ENCODE peak calls at places on chromosomes 1 and 21, in nine cellular contexts. C is iPS DF 19.7; O is iPS-NIHi11; B is activated CD4-positive, alpha-beta T cell treated with anti-CD3 and anti-CD28 coated beads for 48 hours; E is NCI-H2107; P is GM12865; J is SW 1271; S is activated T-helper 1 cell treated with anti-CD3 and anti-CD28 coated beads, Interleukin-2, amount 50 U/mL, for 16 hours; F is EH. Z is an unnamed sample.
A peak's percentile ranks its signal among the peaks of the same experiment; 100 is the strongest.

GRCh38 chr1:167171286-167171929 is 49.3 kb upstream of the POU2F1 start:
- DNase-seq in C (no peak), E (no peak), J (no peak), B (no peak), S (no peak), F (peak; percentile 5), P (no peak), O (no peak), Z (peak; percentile 73)

GRCh38 chr1:165182975-165183374 is 173.5 kb downstream of the LMX1A start:
- DNase-seq in P (no peak), O (no peak), S (no peak), C (no peak), E (no peak), F (no peak), J (no peak), B (no peak), Z (no peak)

GRCh38 chr1:218034464-218034863 is 250.6 kb upstream of the RRP15 start:
- DNase-seq in E (no peak), S (no peak), C (peak; percentile 23), F (no peak), B (no peak), P (no peak), O (peak; percentile 77), J (no peak), Z (no peak)

GRCh38 chr1:211420389-211420788 is 71.6 kb downstream of the RD3 start:
- DNase-seq in S (no peak), B (peak; percentile 19), P (peak; percentile 21), F (peak; percentile 58), J (no peak), C (no peak), O (no peak), E (peak; percentile 10), Z (peak; percentile 78)

GRCh38 chr21:27536319-27536718 is 569.4 kb upstream of the ADAMTS5 start:
- DNase-seq in P (no peak), S (no peak), O (no peak), B (no peak), F (peak; percentile 62), J (no peak), C (no peak), E (no peak), Z (peak; percentile 34)

GRCh38 chr1:73980324-73981040 is 217.5 kb downstream of the LRRIQ3 start:
- DNase-seq in C (no peak), E (no peak), F (no peak), S (no peak), O (no peak), J (no peak), P (no peak), B (no peak), Z (no peak)

GRCh38 chr1:101290922-101291561 is 54.2 kb downstream of the S1PR1 start:
- DNase-seq in J (no peak), F (no peak), B (peak; percentile 36), C (no peak), S (no peak), P (peak; percentile 39), E (no peak), O (no peak), Z (no peak)

GRCh38 chr1:42853116-42853884 is 6.9 kb downstream of the ZNF691 start:
- DNase-seq in O (no peak), S (no peak), J (no peak), E (no peak), P (no peak), C (no peak), B (no peak), F (no peak), Z (no peak)

GRCh38 chr1:2159124-2159523 is 35.4 kb downstream of the FAAP20 start:
- DNase-seq in C (no peak), O (no peak), S (no peak), F (no peak), J (no peak), E (no peak), P (no peak), B (no peak), Z (no peak)

GRCh38 chr1:198318092-198318491 is 161.3 kb downstream of the NEK7 start:
- DNase-seq in E (no peak), S (no peak), F (no peak), O (no peak), J (no peak), B (no peak), C (no peak), P (peak; percentile 16), Z (no peak)

GRCh38 chr1:224203243-224204016 is 20.4 kb downstream of the DEGS1 start:
- DNase-seq in E (no peak), J (no peak), O (peak; percentile 44), B (no peak), F (peak; percentile 87), C (no peak), P (peak; percentile 81), S (no peak), Z (peak; percentile 92)

GRCh38 chr1:68173283-68174172 is 58.8 kb downstream of the WLS start:
- DNase-seq in S (no peak), O (no peak), F (no peak), C (no peak), E (no peak), P (no peak), J (no peak), B (no peak), Z (no peak)

GRCh38 chr1:229952135-229952534 is 114.9 kb upstream of the GALNT2 start:
- DNase-seq in O (no peak), B (no peak), S (no peak), C (no peak), P (no peak), J (no peak), F (no peak), E (no peak), Z (peak; percentile 14)

GRCh38 chr1:98897479-98897878 is 107.2 kb downstream of the PLPPR5 start:
- DNase-seq in C (no peak), O (no peak), E (no peak), F (no peak), S (no peak), P (no peak), J (no peak), B (no peak), Z (no peak)

GRCh38 chr1:9593492-9594465 is 5.1 kb downstream of the TMEM201 start:
- DNase-seq in C (no peak), F (peak; percentile 85), O (peak; percentile 91), E (no peak), S (no peak), B (peak; percentile 66), J (peak; percentile 13), P (peak; percentile 81), Z (peak; percentile 81)

GRCh38 chr1:84247425-84248220 is 53.9 kb upstream of the SAMD13 start:
- DNase-seq in O (no peak), F (peak; percentile 96), J (peak; percentile 92), P (no peak), S (no peak), B (no peak), E (no peak), C (no peak), Z (peak; percentile 84)

GRCh38 chr1:170306948-170307347 is 161.2 kb downstream of the NTMT2 start:
- DNase-seq in S (no peak), C (no peak), O (no peak), B (no peak), P (no peak), F (no peak), J (no peak), E (no peak), Z (no peak)

GRCh38 chr1:38037481-38037939 is 9.1 kb downstream of the POU3F1 start:
- DNase-seq in S (no peak), B (peak; percentile 23), F (peak; percentile 18), C (no peak), O (no peak), P (no peak), J (no peak), E (no peak), Z (no peak)

GRCh38 chr1:48692235-48692634 is 84.5 kb downstream of the BEND5 start:
- DNase-seq in P (no peak), B (no peak), J (no peak), C (no peak), F (no peak), E (no peak), S (no peak), O (no peak), Z (no peak)

GRCh38 chr1:197783510-197783948 is 8.2 kb upstream of the DENND1B start:
- DNase-seq in S (no peak), F (peak; percentile 79), O (no peak), P (no peak), B (no peak), J (no peak), C (no peak), E (no peak), Z (peak; percentile 57)

GRCh38 chr1:154407866-154408777 is 3.0 kb downstream of the IL6R start:
- DNase-seq in S (no peak), E (no peak), J (no peak), F (no peak), P (peak; percentile 49), B (no peak), O (no peak), C (no peak), Z (no peak)

GRCh38 chr1:165073402-165074007 is 283.0 kb downstream of the LMX1A start:
- DNase-seq in F (peak; percentile 62), O (peak; percentile 63), J (peak; percentile 17), E (peak; percentile 57), P (peak; percentile 43), B (no peak), C (peak; percentile 40), S (no peak), Z (peak; percentile 50)

GRCh38 chr1:17565551-17565971 is 26.1 kb downstream of the ARHGEF10L start:
- DNase-seq in J (no peak), E (no peak), B (no peak), F (no peak), C (no peak), O (no peak), S (no peak), P (no peak), Z (no peak)

GRCh38 chr1:229514578-229515275 is 6.6 kb upstream of the NUP133 start:
- DNase-seq in C (peak; percentile 15), E (peak; percentile 47), F (peak; percentile 80), S (peak; percentile 37), O (peak; percentile 60), P (peak; percentile 70), B (peak; percentile 54), J (peak; percentile 42), Z (peak; percentile 75)

GRCh38 chr1:113223546-113223945 is 150.5 kb downstream of the LRIG2 start:
- DNase-seq in E (no peak), J (no peak), P (no peak), C (no peak), S (no peak), F (no peak), O (no peak), B (no peak), Z (no peak)

GRCh38 chr1:200483491-200484143 is 73.8 kb upstream of the ZNF281 start:
- DNase-seq in E (no peak), F (peak; percentile 97), O (peak; percentile 63), J (peak; percentile 92), P (peak; percentile 89), B (peak; percentile 78), C (no peak), S (peak; percentile 36), Z (peak; percentile 99)

GRCh38 chr1:231896806-231897205 is 270.2 kb downstream of the DISC1 start:
- DNase-seq in J (no peak), B (no peak), F (no peak), C (no peak), O (no peak), P (no peak), S (no peak), E (no peak), Z (no peak)

GRCh38 chr1:230833511-230833910 is 34.8 kb downstream of the C1orf198 start:
- DNase-seq in F (no peak), O (no peak), C (no peak), J (no peak), B (no peak), P (no peak), E (no peak), S (no peak), Z (no peak)

GRCh38 chr1:64543831-64544230 is 73.9 kb downstream of the CACHD1 start:
- DNase-seq in J (no peak), C (no peak), B (no peak), S (no peak), F (peak; percentile 15), O (no peak), E (no peak), P (no peak), Z (peak; percentile 3)

GRCh38 chr1:19436716-19437476 is 48.4 kb downstream of the CAPZB start:
- DNase-seq in C (no peak), P (no peak), J (no peak), B (no peak), O (no peak), S (no peak), F (peak; percentile 78), E (no peak), Z (peak; percentile 69)

GRCh38 chr1:204960306-204960984 is 82.6 kb upstream of the CNTN2 start:
- DNase-seq in E (no peak), J (no peak), C (no peak), S (no peak), P (no peak), B (no peak), F (no peak), O (no peak), Z (no peak)